ENCODE peak calls at places on chromosomes 3 and 15, in nine cellular contexts. M is amygdala; O is M059J; W is tibial artery; H is DMS153; T is stimulated activated CD8-positive, alpha-beta memory T cell treated with anti-CD3 and anti-CD28 coated beads, Interleukin-15, amount 100 ng/mL, for 1 hour; Y is EH; G is A549; K is memory B cell. N is an unnamed sample.

GRCh38 chr3:8825153-8825825 is 55.9 kb upstream of the OXTR start:
- DNase-seq in W (no peak), O (no peak), G (no peak), K (no peak), Y (no peak), T (no peak), H (no peak), M (no peak), N (no peak)

GRCh38 chr3:107845355-107846281 is 245.2 kb downstream of the CD47 start:
- DNase-seq in K (no peak), Y (peak; percentile 64), O (no peak), H (peak; percentile 29), T (no peak), G (no peak), M (no peak), W (no peak), N (no peak)

GRCh38 chr3:48738926-48739616 is 22.1 kb upstream of the IP6K2 start:
- DNase-seq in K (no peak), W (no peak), M (no peak), Y (no peak), H (no peak), G (no peak), T (no peak), O (no peak), N (no peak)

GRCh38 chr3:84961492-84962255 is 2.9 kb downstream of the CADM2 start:
- DNase-seq in K (no peak), O (no peak), Y (no peak), G (no peak), W (no peak), H (no peak), M (no peak), T (no peak), N (no peak)

GRCh38 chr3:129360224-129360623 is 68.2 kb downstream of the EFCAB12 start:
- DNase-seq in G (no peak), M (no peak), T (no peak), Y (no peak), W (no peak), K (no peak), O (no peak), H (no peak), N (no peak)

GRCh38 chr15:96184297-96184696 is 146.2 kb upstream of the NR2F2 start:
- DNase-seq in G (no peak), H (no peak), W (no peak), O (no peak), Y (no peak), T (no peak), K (no peak), M (no peak), N (no peak)

GRCh38 chr3:65855370-65856100 is 183.2 kb downstream of the MAGI1 start:
- DNase-seq in T (no peak), G (no peak), W (no peak), O (peak; percentile 55), M (no peak), H (no peak), K (no peak), Y (peak; percentile 80), N (no peak)

GRCh38 chr3:149442845-149443544 is 31.5 kb upstream of the TM4SF4 start:
- DNase-seq in Y (peak; percentile 93), W (no peak), T (no peak), G (no peak), K (no peak), H (peak; percentile 13), M (no peak), O (peak; percentile 72), N (no peak)

GRCh38 chr3:185823280-185824044 is 1.4 kb downstream of the IGF2BP2 start:
- DNase-seq in T (no peak), Y (peak; percentile 63), W (peak; percentile 69), M (no peak), H (no peak), O (peak; percentile 59), G (no peak), K (peak; percentile 8), N (peak; percentile 18)

GRCh38 chr15:64686130-64686735 is 89.2 kb downstream of the RBPMS2 start:
- DNase-seq in G (peak; percentile 67), T (no peak), H (no peak), O (peak; percentile 56), W (no peak), K (peak; percentile 47), Y (peak; percentile 61), M (no peak), N (peak; percentile 38)

GRCh38 chr3:58424613-58425012 is 9.0 kb downstream of the PDHB start:
- DNase-seq in Y (no peak), T (no peak), H (no peak), G (no peak), M (no peak), O (no peak), K (no peak), W (no peak), N (no peak)

GRCh38 chr15:99631256-99631655 is 65.5 kb downstream of the MEF2A start:
- DNase-seq in G (no peak), T (no peak), W (no peak), Y (no peak), H (no peak), K (peak; percentile 63), M (no peak), O (no peak), N (peak; percentile 72)

GRCh38 chr15:40226739-40227138 is 12.1 kb upstream of the PAK6 start:
- DNase-seq in H (no peak), W (no peak), Y (no peak), G (no peak), T (no peak), O (no peak), M (no peak), K (no peak), N (no peak)

GRCh38 chr3:25372167-25372566 is 55.9 kb upstream of the RARB start:
- DNase-seq in W (no peak), K (no peak), O (no peak), G (no peak), Y (peak; percentile 32), M (no peak), H (no peak), T (no peak), N (no peak)

GRCh38 chr3:193777524-193777923 is 184.5 kb downstream of the OPA1 start:
- DNase-seq in O (peak; percentile 10), G (no peak), Y (no peak), H (no peak), M (no peak), T (no peak), W (no peak), K (no peak), N (no peak)

GRCh38 chr3:16568532-16568931 is 36.7 kb downstream of the DAZL start:
- DNase-seq in T (no peak), Y (no peak), K (no peak), H (no peak), M (no peak), G (no peak), O (no peak), W (no peak), N (no peak)

GRCh38 chr3:28917895-28918294 is 363.0 kb upstream of the RBMS3 start:
- DNase-seq in K (no peak), H (no peak), W (no peak), M (no peak), O (no peak), Y (no peak), G (no peak), T (no peak), N (no peak)

N was measured in naive B cell.